ENCODE peak calls at places on chromosomes 6 and 20, in five cellular contexts. J, V, W, G and Q are unnamed samples.
A peak's percentile ranks its signal among the peaks of the same experiment; 100 is the strongest.

GRCh38 chr6:108736832-108737231 is 111.4 kb upstream of the ARMC2 start:
- DNase-seq in J (peak; percentile 34), G (no peak), W (no peak), V (peak; percentile 68), Q (peak; percentile 59)

GRCh38 chr6:25519856-25520255 is 132.2 kb upstream of the SCGN start:
- DNase-seq in J (no peak), W (no peak), G (no peak), V (no peak), Q (no peak)

GRCh38 chr6:142680308-142680707 is 264.7 kb downstream of the HIVEP2 start:
- DNase-seq in V (no peak), J (no peak), G (no peak), W (peak; percentile 61), Q (no peak)

GRCh38 chr20:37345339-37346231 is at the start of gene SRC:
- DNase-seq in G (peak; percentile 26), J (peak; percentile 45), V (peak; percentile 71), W (peak; percentile 71), Q (peak; percentile 89)

GRCh38 chr20:59121714-59122376 is 41.8 kb upstream of the ZNF831 start:
- DNase-seq in J (no peak), V (no peak), G (no peak), W (no peak), Q (no peak)

GRCh38 chr20:44910690-44911262 is 916 bp downstream of the PABPC1L start:
- DNase-seq in V (no peak), W (peak; percentile 16), J (no peak), G (no peak), Q (peak; percentile 45)

GRCh38 chr6:158591134-158591809 is 31.4 kb downstream of the TMEM181 start:
- DNase-seq in J (no peak), W (no peak), V (no peak), G (no peak), Q (no peak)

GRCh38 chr6:158170656-158171081 is 2.5 kb downstream of the GTF2H5 start:
- DNase-seq in W (no peak), J (no peak), V (peak; percentile 66), G (no peak), Q (peak; percentile 78)

GRCh38 chr6:112539355-112539754 is 192.2 kb downstream of the RFPL4B start:
- DNase-seq in G (no peak), J (no peak), V (no peak), W (no peak), Q (no peak)

GRCh38 chr20:59750209-59750840 is 146.0 kb downstream of the PHACTR3 start:
- DNase-seq in W (no peak), V (no peak), J (no peak), G (no peak), Q (no peak)

GRCh38 chr20:19565721-19566120 is 192.3 kb upstream of the RIN2 start:
- DNase-seq in J (no peak), V (no peak), W (no peak), G (no peak), Q (no peak)

GRCh38 chr6:110471966-110472365 is 4.4 kb downstream of the SLC22A16 start:
- DNase-seq in V (no peak), J (no peak), G (no peak), W (no peak), Q (no peak)

GRCh38 chr6:91132461-91132860 is 545.6 kb upstream of the MAP3K7 start:
- DNase-seq in G (no peak), J (peak; percentile 79), V (peak; percentile 56), W (no peak), Q (peak; percentile 30)

GRCh38 chr6:43924222-43924702 is 154.3 kb downstream of the VEGFA start:
- DNase-seq in V (peak; percentile 35), W (peak; percentile 80), G (peak; percentile 16), J (peak; percentile 82), Q (no peak)

GRCh38 chr6:157584036-157584435 is 203.0 kb downstream of the ZDHHC14 start:
- DNase-seq in V (no peak), G (no peak), W (no peak), J (no peak), Q (no peak)

GRCh38 chr6:162750776-162751175 is 23.0 kb downstream of the PACRG start:
- DNase-seq in G (no peak), W (no peak), V (no peak), J (no peak), Q (peak; percentile 25)